ENCODE peak calls at places on chromosomes 2 and 18, in eight cellular contexts. One of them, this sample, is unnamed.

GRCh38 chr2:74093426-74093825 is 54.3 kb downstream of the BOLA3 start:
- DNase-seq in kidney: no peak
- DNase-seq in iris pigment epithelial cell: no peak
- DNase-seq in stimulated activated naive CD8-positive, alpha-beta T cell treated with anti-CD3 and anti-CD28 coated beads, Interleukin-15, Interleukin-2, amounts not matched to agents 100 U/mL and 50 U/mL, for 24 hours: no peak
- DNase-seq in activated CD4-positive, alpha-beta T cell treated with anti-CD3 and anti-CD28 coated beads, Interleukin-2, amount 10 ng/mL, durations not matched to agents 7 days and 5 days: no peak
- DNase-seq in smooth muscle cell of the brain vasculature: no peak
- DNase-seq in body of pancreas: no peak
- DNase-seq in NCI-H1092 treated with DMSO at 0.1 percent for 48 hours: no peak
- DNase-seq in this sample: no peak

GRCh38 chr2:97969466-97970067 is 26.2 kb downstream of the TMEM131 start:
- DNase-seq in kidney: no peak
- DNase-seq in iris pigment epithelial cell: peak
- DNase-seq in stimulated activated naive CD8-positive, alpha-beta T cell treated with anti-CD3 and anti-CD28 coated beads, Interleukin-15, Interleukin-2, amounts not matched to agents 100 U/mL and 50 U/mL, for 24 hours: no peak
- DNase-seq in activated CD4-positive, alpha-beta T cell treated with anti-CD3 and anti-CD28 coated beads, Interleukin-2, amount 10 ng/mL, durations not matched to agents 7 days and 5 days: no peak
- DNase-seq in smooth muscle cell of the brain vasculature: no peak
- DNase-seq in body of pancreas: no peak
- DNase-seq in NCI-H1092 treated with DMSO at 0.1 percent for 48 hours: no peak
- DNase-seq in this sample: no peak

GRCh38 chr18:9902832-9903231 is 11.0 kb upstream of the VAPA start:
- DNase-seq in kidney: no peak
- DNase-seq in iris pigment epithelial cell: no peak
- DNase-seq in stimulated activated naive CD8-positive, alpha-beta T cell treated with anti-CD3 and anti-CD28 coated beads, Interleukin-15, Interleukin-2, amounts not matched to agents 100 U/mL and 50 U/mL, for 24 hours: no peak
- DNase-seq in activated CD4-positive, alpha-beta T cell treated with anti-CD3 and anti-CD28 coated beads, Interleukin-2, amount 10 ng/mL, durations not matched to agents 7 days and 5 days: no peak
- DNase-seq in smooth muscle cell of the brain vasculature: no peak
- DNase-seq in body of pancreas: no peak
- DNase-seq in NCI-H1092 treated with DMSO at 0.1 percent for 48 hours: no peak
- DNase-seq in this sample: no peak

GRCh38 chr18:79645291-79645983 is 34.2 kb upstream of the CTDP1 start:
- DNase-seq in kidney: no peak
- DNase-seq in iris pigment epithelial cell: no peak
- DNase-seq in stimulated activated naive CD8-positive, alpha-beta T cell treated with anti-CD3 and anti-CD28 coated beads, Interleukin-15, Interleukin-2, amounts not matched to agents 100 U/mL and 50 U/mL, for 24 hours: no peak
- DNase-seq in activated CD4-positive, alpha-beta T cell treated with anti-CD3 and anti-CD28 coated beads, Interleukin-2, amount 10 ng/mL, durations not matched to agents 7 days and 5 days: no peak
- DNase-seq in smooth muscle cell of the brain vasculature: no peak
- DNase-seq in body of pancreas: no peak
- DNase-seq in NCI-H1092 treated with DMSO at 0.1 percent for 48 hours: no peak
- DNase-seq in this sample: no peak

GRCh38 chr2:229319558-229319957 is 48.5 kb upstream of the PID1 start:
- DNase-seq in kidney: no peak
- DNase-seq in iris pigment epithelial cell: no peak
- DNase-seq in stimulated activated naive CD8-positive, alpha-beta T cell treated with anti-CD3 and anti-CD28 coated beads, Interleukin-15, Interleukin-2, amounts not matched to agents 100 U/mL and 50 U/mL, for 24 hours: no peak
- DNase-seq in activated CD4-positive, alpha-beta T cell treated with anti-CD3 and anti-CD28 coated beads, Interleukin-2, amount 10 ng/mL, durations not matched to agents 7 days and 5 days: no peak
- DNase-seq in smooth muscle cell of the brain vasculature: no peak
- DNase-seq in body of pancreas: no peak
- DNase-seq in NCI-H1092 treated with DMSO at 0.1 percent for 48 hours: no peak
- DNase-seq in this sample: no peak

GRCh38 chr2:101815739-101816391 is 118.4 kb downstream of the MAP4K4 start:
- DNase-seq in kidney: no peak
- DNase-seq in iris pigment epithelial cell: peak
- DNase-seq in stimulated activated naive CD8-positive, alpha-beta T cell treated with anti-CD3 and anti-CD28 coated beads, Interleukin-15, Interleukin-2, amounts not matched to agents 100 U/mL and 50 U/mL, for 24 hours: no peak
- DNase-seq in activated CD4-positive, alpha-beta T cell treated with anti-CD3 and anti-CD28 coated beads, Interleukin-2, amount 10 ng/mL, durations not matched to agents 7 days and 5 days: no peak
- DNase-seq in smooth muscle cell of the brain vasculature: no peak
- DNase-seq in body of pancreas: no peak
- DNase-seq in NCI-H1092 treated with DMSO at 0.1 percent for 48 hours: no peak
- DNase-seq in this sample: no peak

GRCh38 chr18:79950440-79951341 is 762 bp downstream of the SLC66A2 start:
- DNase-seq in kidney: peak
- DNase-seq in iris pigment epithelial cell: peak
- DNase-seq in stimulated activated naive CD8-positive, alpha-beta T cell treated with anti-CD3 and anti-CD28 coated beads, Interleukin-15, Interleukin-2, amounts not matched to agents 100 U/mL and 50 U/mL, for 24 hours: peak
- DNase-seq in activated CD4-positive, alpha-beta T cell treated with anti-CD3 and anti-CD28 coated beads, Interleukin-2, amount 10 ng/mL, durations not matched to agents 7 days and 5 days: peak
- DNase-seq in smooth muscle cell of the brain vasculature: no peak
- DNase-seq in body of pancreas: peak
- DNase-seq in NCI-H1092 treated with DMSO at 0.1 percent for 48 hours: no peak
- DNase-seq in this sample: no peak

GRCh38 chr18:59730896-59731295 is 33.7 kb upstream of the CCBE1 start:
- DNase-seq in kidney: no peak
- DNase-seq in iris pigment epithelial cell: no peak
- DNase-seq in stimulated activated naive CD8-positive, alpha-beta T cell treated with anti-CD3 and anti-CD28 coated beads, Interleukin-15, Interleukin-2, amounts not matched to agents 100 U/mL and 50 U/mL, for 24 hours: no peak
- DNase-seq in activated CD4-positive, alpha-beta T cell treated with anti-CD3 and anti-CD28 coated beads, Interleukin-2, amount 10 ng/mL, durations not matched to agents 7 days and 5 days: no peak
- DNase-seq in smooth muscle cell of the brain vasculature: no peak
- DNase-seq in body of pancreas: no peak
- DNase-seq in NCI-H1092 treated with DMSO at 0.1 percent for 48 hours: no peak
- DNase-seq in this sample: no peak

GRCh38 chr2:29146197-29146596 is 31.0 kb downstream of the CLIP4 start:
- DNase-seq in kidney: peak
- DNase-seq in iris pigment epithelial cell: no peak
- DNase-seq in stimulated activated naive CD8-positive, alpha-beta T cell treated with anti-CD3 and anti-CD28 coated beads, Interleukin-15, Interleukin-2, amounts not matched to agents 100 U/mL and 50 U/mL, for 24 hours: no peak
- DNase-seq in activated CD4-positive, alpha-beta T cell treated with anti-CD3 and anti-CD28 coated beads, Interleukin-2, amount 10 ng/mL, durations not matched to agents 7 days and 5 days: no peak
- DNase-seq in smooth muscle cell of the brain vasculature: no peak
- DNase-seq in body of pancreas: no peak
- DNase-seq in NCI-H1092 treated with DMSO at 0.1 percent for 48 hours: no peak
- DNase-seq in this sample: no peak

GRCh38 chr2:6202756-6203155 is 510.6 kb downstream of the SOX11 start:
- DNase-seq in kidney: no peak
- DNase-seq in iris pigment epithelial cell: no peak
- DNase-seq in stimulated activated naive CD8-positive, alpha-beta T cell treated with anti-CD3 and anti-CD28 coated beads, Interleukin-15, Interleukin-2, amounts not matched to agents 100 U/mL and 50 U/mL, for 24 hours: no peak
- DNase-seq in activated CD4-positive, alpha-beta T cell treated with anti-CD3 and anti-CD28 coated beads, Interleukin-2, amount 10 ng/mL, durations not matched to agents 7 days and 5 days: no peak
- DNase-seq in smooth muscle cell of the brain vasculature: no peak
- DNase-seq in body of pancreas: no peak
- DNase-seq in NCI-H1092 treated with DMSO at 0.1 percent for 48 hours: no peak
- DNase-seq in this sample: no peak

GRCh38 chr18:71324356-71324755 is 1035.5 kb downstream of the SOCS6 start:
- DNase-seq in kidney: no peak
- DNase-seq in iris pigment epithelial cell: no peak
- DNase-seq in stimulated activated naive CD8-positive, alpha-beta T cell treated with anti-CD3 and anti-CD28 coated beads, Interleukin-15, Interleukin-2, amounts not matched to agents 100 U/mL and 50 U/mL, for 24 hours: no peak
- DNase-seq in activated CD4-positive, alpha-beta T cell treated with anti-CD3 and anti-CD28 coated beads, Interleukin-2, amount 10 ng/mL, durations not matched to agents 7 days and 5 days: no peak
- DNase-seq in smooth muscle cell of the brain vasculature: no peak
- DNase-seq in body of pancreas: no peak
- DNase-seq in NCI-H1092 treated with DMSO at 0.1 percent for 48 hours: no peak
- DNase-seq in this sample: no peak

GRCh38 chr2:234496442-234496834 is 443 bp downstream of the ARL4C start:
- DNase-seq in kidney: peak
- DNase-seq in iris pigment epithelial cell: no peak
- DNase-seq in stimulated activated naive CD8-positive, alpha-beta T cell treated with anti-CD3 and anti-CD28 coated beads, Interleukin-15, Interleukin-2, amounts not matched to agents 100 U/mL and 50 U/mL, for 24 hours: peak
- DNase-seq in activated CD4-positive, alpha-beta T cell treated with anti-CD3 and anti-CD28 coated beads, Interleukin-2, amount 10 ng/mL, durations not matched to agents 7 days and 5 days: peak
- DNase-seq in smooth muscle cell of the brain vasculature: no peak
- DNase-seq in body of pancreas: no peak
- DNase-seq in NCI-H1092 treated with DMSO at 0.1 percent for 48 hours: no peak
- DNase-seq in this sample: no peak

This sample was measured in CD8-positive, alpha-beta memory T cell.